ENCODE peak calls at places on chromosomes 12 and 14, in four cellular contexts. One of them, this sample, is unnamed.

GRCh38 chr12:82144505-82144904 is 213.7 kb downstream of the CCDC59 start:
- DNase-seq in IMR-90: no peak
- DNase-seq in H1: no peak
- DNase-seq in mesendoderm: peak; percentile 18
- DNase-seq in this sample: no peak

GRCh38 chr14:63940387-63940786 is 87.6 kb downstream of the SYNE2 start:
- DNase-seq in IMR-90: no peak
- DNase-seq in H1: no peak
- DNase-seq in mesendoderm: no peak
- DNase-seq in this sample: no peak

GRCh38 chr14:105249175-105250007 is 1.1 kb downstream of the BTBD6 start:
- DNase-seq in IMR-90: peak; percentile 26
- DNase-seq in H1: no peak
- DNase-seq in mesendoderm: peak; percentile 27
- DNase-seq in this sample: peak; percentile 31

GRCh38 chr12:115504241-115504941 is 773.1 kb downstream of the MED13L start:
- DNase-seq in IMR-90: no peak
- DNase-seq in H1: no peak
- DNase-seq in mesendoderm: no peak
- DNase-seq in this sample: no peak

GRCh38 chr14:103392572-103392971 is 7.4 kb downstream of the MARK3 start:
- DNase-seq in IMR-90: no peak
- DNase-seq in H1: no peak
- DNase-seq in mesendoderm: no peak
- DNase-seq in this sample: no peak

GRCh38 chr12:57817261-57817989 is 1.1 kb downstream of the AVIL start:
- DNase-seq in IMR-90: no peak
- DNase-seq in H1: no peak
- DNase-seq in mesendoderm: no peak
- DNase-seq in this sample: no peak

GRCh38 chr12:104290855-104291254 is 12.7 kb upstream of the EID3 start:
- DNase-seq in IMR-90: no peak
- DNase-seq in H1: no peak
- DNase-seq in mesendoderm: no peak
- DNase-seq in this sample: no peak

GRCh38 chr14:81519200-81519998 is 14.3 kb downstream of the SEL1L start:
- DNase-seq in IMR-90: no peak
- DNase-seq in H1: no peak
- DNase-seq in mesendoderm: peak; percentile 42
- DNase-seq in this sample: no peak

GRCh38 chr12:121792607-121793500 is 634 bp downstream of the RHOF start:
- DNase-seq in IMR-90: no peak
- DNase-seq in H1: no peak
- DNase-seq in mesendoderm: peak; percentile 59
- DNase-seq in this sample: no peak

GRCh38 chr14:56216631-56217379 is 98.6 kb downstream of the PELI2 start:
- DNase-seq in IMR-90: peak; percentile 28
- DNase-seq in H1: no peak
- DNase-seq in mesendoderm: no peak
- DNase-seq in this sample: no peak

GRCh38 chr12:127779301-127780045 is 487.5 kb upstream of the TMEM132C start:
- DNase-seq in IMR-90: no peak
- DNase-seq in H1: no peak
- DNase-seq in mesendoderm: peak; percentile 61
- DNase-seq in this sample: no peak

GRCh38 chr12:127785936-127786335 is 481.0 kb upstream of the TMEM132C start:
- DNase-seq in IMR-90: no peak
- DNase-seq in H1: no peak
- DNase-seq in mesendoderm: no peak
- DNase-seq in this sample: no peak

GRCh38 chr12:127785535-127785934 is 481.4 kb upstream of the TMEM132C start:
- DNase-seq in IMR-90: no peak
- DNase-seq in H1: no peak
- DNase-seq in mesendoderm: no peak
- DNase-seq in this sample: no peak

GRCh38 chr12:127781336-127781735 is 485.6 kb upstream of the TMEM132C start:
- DNase-seq in IMR-90: no peak
- DNase-seq in H1: no peak
- DNase-seq in mesendoderm: no peak
- DNase-seq in this sample: no peak

GRCh38 chr12:127780881-127781280 is 486.1 kb upstream of the TMEM132C start:
- DNase-seq in IMR-90: no peak
- DNase-seq in H1: no peak
- DNase-seq in mesendoderm: no peak
- DNase-seq in this sample: no peak
- H4K5ac ChIP-seq in IMR-90: no peak overlapping the region
- H4K5ac ChIP-seq in H1: no peak overlapping the region
- H4K5ac ChIP-seq in mesendoderm: no peak overlapping the region
- H4K5ac ChIP-seq in this sample: no peak overlapping the region

DNA sequence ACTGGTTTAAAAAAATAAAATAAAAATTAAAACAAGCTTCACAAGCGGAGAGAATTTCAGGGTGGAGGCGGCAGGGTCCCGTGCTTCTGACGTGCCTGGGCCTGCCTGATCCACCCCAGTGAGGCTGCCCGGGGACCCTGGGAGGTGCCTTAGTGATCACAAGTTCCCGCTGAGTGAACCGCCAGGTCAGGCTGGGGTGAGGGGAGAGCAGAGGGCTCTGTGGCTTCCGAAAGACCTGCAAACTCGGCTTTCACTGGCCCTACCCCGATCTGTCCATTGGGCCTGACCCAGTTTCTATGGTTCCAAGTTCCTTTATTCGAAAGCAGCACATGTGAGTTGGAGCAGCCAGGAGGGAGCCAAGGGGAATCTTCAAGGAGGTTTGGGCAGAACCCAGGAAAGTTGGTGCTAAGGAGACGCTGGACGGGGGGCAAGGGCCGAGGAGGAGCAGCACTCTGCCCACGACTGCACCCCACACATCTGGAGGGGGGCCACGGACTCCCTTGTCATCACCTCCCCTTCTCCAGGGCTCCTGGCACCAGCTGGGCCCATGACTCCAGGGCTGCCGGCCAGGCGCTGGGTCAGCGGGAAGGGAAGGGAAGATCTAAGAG is 12.9 kb downstream of the MMP14 start:
- DNase-seq in IMR-90: no peak
- DNase-seq in H1: no peak
- DNase-seq in mesendoderm: no peak
- DNase-seq in this sample: no peak
- H4K8ac ChIP-seq in IMR-90: peak overlapping the region; percentile 65
- H4K8ac ChIP-seq in H1: no peak overlapping the region
- H4K8ac ChIP-seq in mesendoderm: no peak overlapping the region
- H4K8ac ChIP-seq in this sample: no peak overlapping the region

DNA sequence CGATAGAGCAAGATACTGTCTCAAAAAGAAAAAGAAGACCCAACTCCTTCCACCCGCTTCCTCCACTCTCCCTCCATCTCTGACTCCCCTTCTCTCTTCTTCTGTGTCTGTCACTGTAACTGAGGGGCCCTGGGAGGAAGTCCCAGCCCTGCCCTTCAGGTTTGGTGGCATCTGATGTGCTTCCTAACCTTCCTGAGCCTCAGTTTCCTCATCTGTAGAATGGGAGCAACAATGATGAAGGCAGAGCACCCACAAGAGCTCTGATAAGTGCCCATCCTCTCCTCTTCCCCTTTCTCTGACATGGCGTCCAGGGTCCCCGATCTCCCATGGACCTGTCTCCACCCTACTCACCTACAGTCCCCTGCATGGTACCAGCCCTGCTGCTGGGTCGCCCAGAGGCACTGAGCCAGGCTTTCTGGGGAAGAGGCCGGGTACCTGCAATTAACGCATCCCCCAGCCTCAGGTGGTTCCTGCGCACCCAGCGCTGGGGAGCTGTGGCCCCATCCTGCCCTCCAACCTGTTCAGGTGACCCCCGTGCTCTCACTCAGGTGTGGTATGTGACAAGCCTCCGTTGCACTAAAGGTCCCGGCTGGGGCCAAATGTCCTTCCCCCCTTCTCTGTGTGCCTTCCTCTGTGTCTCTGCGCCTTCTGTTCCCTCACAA is 13.2 kb downstream of the FOXN4 start:
- DNase-seq in IMR-90: no peak
- DNase-seq in H1: no peak
- DNase-seq in mesendoderm: no peak
- DNase-seq in this sample: no peak
- H2BK5ac ChIP-seq in IMR-90: no peak overlapping the region
- H2BK5ac ChIP-seq in H1: no peak overlapping the region
- H2BK5ac ChIP-seq in mesendoderm: no peak overlapping the region
- H2BK5ac ChIP-seq in this sample: no peak overlapping the region

DNA sequence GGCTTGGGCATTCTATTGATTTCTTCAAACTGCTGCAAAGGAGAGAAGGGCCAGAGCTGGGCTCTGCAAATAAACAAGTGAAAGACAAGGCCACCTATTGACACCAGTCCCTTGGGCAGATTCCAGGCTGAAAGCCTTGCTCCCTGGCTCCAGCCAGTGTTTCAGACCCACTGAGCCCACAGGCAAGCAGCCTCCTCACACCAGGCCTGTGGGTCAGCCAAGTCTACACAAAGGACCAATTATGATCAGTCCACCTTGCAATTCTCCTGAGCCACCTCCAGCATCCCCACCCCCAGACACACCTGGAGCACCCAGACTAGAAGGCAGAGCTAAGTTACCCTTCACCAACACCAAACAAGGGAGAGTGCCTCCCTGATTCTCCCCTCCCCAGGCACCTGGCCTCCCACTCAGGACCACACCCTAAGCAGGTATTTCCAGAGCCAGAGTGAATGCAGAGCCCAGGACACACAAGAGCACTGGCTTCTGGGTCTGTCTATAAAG is 13.8 kb downstream of the ACTN1 start:
- DNase-seq in IMR-90: no peak
- DNase-seq in H1: no peak
- DNase-seq in mesendoderm: no peak
- DNase-seq in this sample: no peak
- H4K5ac ChIP-seq in IMR-90: no peak overlapping the region
- H4K5ac ChIP-seq in H1: no peak overlapping the region
- H4K5ac ChIP-seq in mesendoderm: no peak overlapping the region
- H4K5ac ChIP-seq in this sample: no peak overlapping the region

GRCh38 chr12:92145731-92146496 is at the start of gene BTG1:
- DNase-seq in IMR-90: peak; percentile 100
- DNase-seq in H1: peak; percentile 100
- DNase-seq in mesendoderm: peak; percentile 100
- DNase-seq in this sample: peak; percentile 100
- H4K8ac ChIP-seq in IMR-90: peak within 1 kb of the TSS; percentile 27
- H4K8ac ChIP-seq in H1: peak within 1 kb of the TSS; percentile 96
- H4K8ac ChIP-seq in mesendoderm: peak within 1 kb of the TSS; percentile 7
- H4K8ac ChIP-seq in this sample: no peak within 1 kb of the TSS

GRCh38 chr12:8034802-8035201 is 2.3 kb downstream of the FOXJ2 start:
- DNase-seq in IMR-90: no peak
- DNase-seq in H1: no peak
- DNase-seq in mesendoderm: peak; percentile 59
- DNase-seq in this sample: no peak

GRCh38 chr12:8037046-8037663 is 4.6 kb downstream of the FOXJ2 start:
- DNase-seq in IMR-90: no peak
- DNase-seq in H1: no peak
- DNase-seq in mesendoderm: no peak
- DNase-seq in this sample: no peak

GRCh38 chr12:8036366-8036765 is 3.9 kb downstream of the FOXJ2 start:
- DNase-seq in IMR-90: no peak
- DNase-seq in H1: no peak
- DNase-seq in mesendoderm: no peak
- DNase-seq in this sample: no peak

GRCh38 chr12:8033153-8034044 is 883 bp downstream of the FOXJ2 start:
- DNase-seq in IMR-90: peak; percentile 33
- DNase-seq in H1: no peak
- DNase-seq in mesendoderm: peak; percentile 87
- DNase-seq in this sample: peak; percentile 85

DNA sequence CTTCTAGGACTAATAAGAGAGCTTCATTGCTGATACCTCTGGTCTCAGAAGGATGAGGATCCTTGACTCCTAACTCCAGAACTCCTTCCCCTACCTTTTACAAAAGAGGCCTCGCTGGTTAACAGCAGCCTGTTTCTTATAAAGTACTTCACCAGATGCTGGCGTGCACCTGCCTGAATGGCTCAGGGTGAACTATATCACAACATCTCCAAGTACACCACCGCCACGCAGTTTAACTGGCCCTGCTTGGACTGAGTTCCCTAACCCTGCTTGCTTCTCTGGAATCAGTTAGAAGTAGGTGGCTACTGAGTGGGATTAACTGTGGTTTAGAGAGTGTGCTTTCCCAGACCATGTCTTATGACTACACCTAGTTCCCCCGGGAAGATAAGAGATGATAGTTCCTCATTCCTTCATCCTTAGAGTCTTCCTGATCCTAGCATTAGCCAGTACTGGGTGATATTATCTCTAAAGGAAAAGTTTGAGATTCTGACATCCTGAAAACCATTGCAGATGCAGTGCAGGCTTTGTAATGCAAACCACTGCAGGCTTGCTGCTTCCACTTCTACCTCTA is 3.0 kb downstream of the FOXJ2 start:
- DNase-seq in IMR-90: peak; percentile 57
- DNase-seq in H1: no peak
- DNase-seq in mesendoderm: peak; percentile 49
- DNase-seq in this sample: no peak
- H2BK5ac ChIP-seq in IMR-90: no peak overlapping the region
- H2BK5ac ChIP-seq in H1: no peak overlapping the region
- H2BK5ac ChIP-seq in mesendoderm: peak overlapping the region; percentile 17
- H2BK5ac ChIP-seq in this sample: no peak overlapping the region